ENCODE peak calls at places on chromosomes 13 and 19, in four cellular contexts. R is WTC11, V is K562, H is GM12878. E is an unnamed sample.
A peak's percentile ranks its signal among the peaks of the same experiment; 100 is the strongest.

GRCh38 chr19:49502866-49503581 is 6.8 kb downstream of the RPS11 start:
- DNase-seq in R (no peak), V (no peak), H (no peak), E (peak; percentile 74)

GRCh38 chr19:46902402-46902766 is 41.6 kb downstream of the ARHGAP35 start:
- DNase-seq in R (no peak), V (no peak), H (no peak), E (no peak)

GRCh38 chr13:111656439-111656838 is 336.0 kb downstream of the TEX29 start:
- DNase-seq in R (no peak), V (no peak), H (no peak), E (no peak)

GRCh38 chr13:58712191-58712590 is 1080.6 kb downstream of the PCDH17 start:
- DNase-seq in R (peak; percentile 68), V (no peak), H (no peak), E (no peak)

GRCh38 chr13:27810461-27810860 is 18.2 kb downstream of the GSX1 start:
- DNase-seq in R (no peak), V (no peak), H (no peak), E (no peak)

GRCh38 chr19:3248728-3249315 is 24.4 kb downstream of the CELF5 start:
- DNase-seq in R (no peak), V (no peak), H (no peak), E (no peak)

GRCh38 chr13:88586263-88586662 is 915.1 kb downstream of the SLITRK5 start:
- DNase-seq in R (no peak), V (no peak), H (no peak), E (no peak)

GRCh38 chr13:99981115-99982020 is at the start of gene ZIC2:
- DNase-seq in R (peak; percentile 79), V (peak; percentile 66), H (no peak), E (no peak)

GRCh38 chr19:35045667-35046300 is 4.3 kb downstream of the HPN start:
- DNase-seq in R (peak; percentile 63), V (peak; percentile 52), H (peak; percentile 16), E (no peak)

GRCh38 chr19:54532528-54532927 is 29.9 kb downstream of the LAIR2 start:
- DNase-seq in R (no peak), V (no peak), H (peak; percentile 77), E (no peak)

GRCh38 chr13:113643593-113643992 is 14.4 kb downstream of the ATP4B start:
- DNase-seq in R (no peak), V (no peak), H (no peak), E (no peak)

GRCh38 chr13:51370116-51370515 is 30.6 kb downstream of the SERPINE3 start:
- DNase-seq in R (no peak), V (no peak), H (no peak), E (no peak)

GRCh38 chr13:44516771-44517170 is 59.4 kb downstream of the TSC22D1 start:
- DNase-seq in R (peak; percentile 28), V (no peak), H (no peak), E (no peak)

GRCh38 chr13:72680353-72680752 is 47.1 kb downstream of the MZT1 start:
- DNase-seq in R (no peak), V (no peak), H (no peak), E (no peak)

GRCh38 chr19:57648336-57649003 is 15.5 kb downstream of the ZNF211 start:
- DNase-seq in R (no peak), V (no peak), H (no peak), E (no peak)

GRCh38 chr13:109803822-109804221 is 17.4 kb upstream of the IRS2 start:
- DNase-seq in R (no peak), V (no peak), H (no peak), E (peak; percentile 20)

GRCh38 chr13:22594041-22594440 is 586.7 kb upstream of the SGCG start:
- DNase-seq in R (no peak), V (no peak), H (no peak), E (peak; percentile 16)

GRCh38 chr19:7200739-7201138 is 93.5 kb downstream of the INSR start:
- DNase-seq in R (no peak), V (no peak), H (no peak), E (no peak)

GRCh38 chr13:65387743-65388347 is 1842.3 kb downstream of the PCDH9 start:
- DNase-seq in R (peak; percentile 10), V (no peak), H (no peak), E (no peak)

GRCh38 chr19:16398530-16399241 is 73.1 kb downstream of the EPS15L1 start:
- DNase-seq in R (no peak), V (no peak), H (no peak), E (no peak)

GRCh38 chr13:27171244-27171829 is at the start of gene USP12:
- DNase-seq in R (peak; percentile 67), V (peak; percentile 63), H (no peak), E (no peak)

GRCh38 chr13:68784275-68784674 is 1323.4 kb upstream of the ATXN8OS start:
- DNase-seq in R (no peak), V (no peak), H (no peak), E (no peak)

GRCh38 chr13:32383836-32384618 is 43.9 kb downstream of the N4BP2L1 start:
- DNase-seq in R (no peak), V (no peak), H (no peak), E (no peak)

GRCh38 chr19:7349231-7349591 is 474 bp downstream of the ARHGEF18 start:
- DNase-seq in R (no peak), V (no peak), H (no peak), E (no peak)

GRCh38 chr19:48213959-48214358 is 41.8 kb downstream of the CARD8 start:
- DNase-seq in R (no peak), V (no peak), H (no peak), E (no peak)
- TF ChIP-seq ETV6 in R (no peak), V (no peak), H (no peak), E (no peak)

GRCh38 chr19:1041272-1041834 is 1.4 kb downstream of the ABCA7 start:
- DNase-seq in R (no peak), V (no peak), H (no peak), E (no peak)
- TF ChIP-seq ETV6 in R (no peak), V (no peak), H (no peak), E (no peak)

GRCh38 chr13:33789067-33789606 is 28.8 kb upstream of the RFC3 start:
- DNase-seq in R (no peak), V (no peak), H (no peak), E (no peak)

GRCh38 chr13:33784738-33785137 is 33.2 kb upstream of the RFC3 start:
- DNase-seq in R (no peak), V (no peak), H (no peak), E (no peak)

GRCh38 chr13:33785384-33785783 is 32.6 kb upstream of the RFC3 start:
- DNase-seq in R (no peak), V (peak; percentile 6), H (no peak), E (no peak)

GRCh38 chr13:33789757-33790156 is 28.2 kb upstream of the RFC3 start:
- DNase-seq in R (no peak), V (no peak), H (no peak), E (no peak)

GRCh38 chr13:33787051-33787591 is 30.8 kb upstream of the RFC3 start:
- DNase-seq in R (no peak), V (no peak), H (peak; percentile 33), E (no peak)
- TF ChIP-seq ETV6 in R (no peak), V (no peak), H (no peak), E (no peak)

GRCh38 chr13:29482504-29482903 is 113.0 kb downstream of the SLC7A1 start:
- DNase-seq in R (no peak), V (no peak), H (no peak), E (no peak)
- TF ChIP-seq ETV6 in R (no peak), V (no peak), H (no peak), E (no peak)

DNA sequence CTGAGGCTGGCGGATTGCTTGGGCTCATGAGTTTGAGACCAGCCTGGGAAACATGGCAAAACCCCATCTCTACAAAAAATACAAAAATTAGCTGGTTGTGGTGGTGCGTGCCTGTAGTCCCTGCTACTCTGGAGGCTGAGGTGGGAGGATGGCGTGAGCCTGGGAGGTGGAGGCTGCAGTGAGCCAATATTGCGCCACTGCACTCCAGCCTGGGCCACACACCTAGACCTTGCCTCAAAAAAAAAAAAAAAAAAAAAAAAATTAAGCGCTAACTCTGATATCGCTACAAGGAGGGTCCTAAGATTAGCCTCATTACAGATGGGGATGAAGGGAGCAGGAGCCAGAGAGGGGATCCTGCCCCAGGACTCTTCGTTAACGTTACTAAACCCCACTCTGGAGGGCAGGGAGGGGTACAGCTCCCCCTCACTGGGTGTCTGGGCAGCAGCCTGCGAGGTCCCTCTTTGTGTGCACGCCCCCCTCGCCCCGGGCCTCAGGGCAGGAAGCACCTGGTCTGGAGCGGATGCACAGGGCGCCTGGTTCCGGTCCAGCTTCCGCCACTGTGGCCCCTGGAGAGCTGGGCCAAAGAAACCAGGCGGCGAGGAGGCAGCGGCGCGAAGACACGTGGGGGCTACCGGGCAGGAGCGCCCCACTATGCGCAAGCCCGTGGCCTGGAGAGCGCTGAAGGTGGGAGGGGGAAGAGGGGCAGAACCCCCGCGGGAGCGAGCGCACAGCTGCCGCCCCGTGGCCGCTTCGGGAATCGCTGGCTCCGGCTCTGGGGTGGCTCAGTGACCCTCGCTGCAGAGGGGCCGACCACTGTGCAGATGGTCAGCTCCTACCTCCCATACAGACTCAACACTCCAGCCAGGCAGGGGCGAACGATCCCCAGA is 1.5 kb upstream of the LYL1 start:
- DNase-seq in R (peak; percentile 82), V (peak; percentile 71), H (no peak), E (no peak)
- TF ChIP-seq ETV6 in R (no peak), V (no peak), H (peak; percentile 93), E (no peak)

DNA sequence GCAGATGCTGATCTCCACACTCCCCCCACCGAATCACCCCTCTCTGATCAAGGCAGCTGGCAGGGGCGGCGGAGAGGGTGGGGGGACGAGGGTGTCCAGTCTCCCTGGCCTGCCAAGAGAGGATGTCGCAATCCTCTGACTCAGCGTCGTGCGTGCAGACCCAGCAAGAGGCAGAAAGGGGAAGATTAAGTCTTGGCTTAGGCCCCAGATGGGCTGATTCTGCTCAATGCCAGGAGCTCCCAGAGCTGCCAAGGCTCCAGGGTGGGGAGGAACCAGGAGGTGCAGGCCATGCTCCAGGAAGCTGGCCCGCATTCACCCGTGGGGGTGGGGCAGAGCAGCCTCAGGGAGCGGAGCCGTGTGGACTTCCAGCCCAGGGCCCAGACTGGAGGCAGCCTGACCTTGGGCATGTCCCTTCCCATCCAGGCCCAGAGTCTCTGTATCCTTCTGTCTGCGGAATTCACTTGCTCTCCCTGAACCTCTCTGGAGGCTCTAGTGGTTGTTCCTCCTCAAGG is 6.6 kb upstream of the BCL3 start:
- DNase-seq in R (no peak), V (peak; percentile 62), H (no peak), E (peak; percentile 78)
- TF ChIP-seq ETV6 in R (no peak), V (no peak), H (no peak), E (no peak)